ENCODE peak calls at places on chromosomes 13 and 19, in six cellular contexts. X is brain microvascular endothelial cell, Y is neural progenitor cell, R is OCI-LY7, B is thoracic aorta, L is cardiac fibroblast. W is an unnamed sample.

GRCh38 chr13:40464349-40464748 is 202.1 kb downstream of the FOXO1 start:
- DNase-seq in L (no peak), X (no peak), R (peak), Y (no peak), B (no peak), W (no peak)

GRCh38 chr19:3224346-3225325 is at the start of gene CELF5:
- DNase-seq in Y (peak), X (no peak), B (no peak), L (no peak), R (peak), W (no peak)

GRCh38 chr19:6060600-6061391 is 49.5 kb downstream of the RFX2 start:
- DNase-seq in L (peak), B (no peak), X (no peak), Y (peak), R (no peak), W (peak)

GRCh38 chr13:101846701-101847100 is 394.2 kb downstream of the ITGBL1 start:
- DNase-seq in X (no peak), B (no peak), R (no peak), Y (no peak), L (no peak), W (no peak)

GRCh38 chr13:41520699-41521630 is 63.6 kb downstream of the RGCC start:
- DNase-seq in R (no peak), L (no peak), B (no peak), X (no peak), Y (no peak), W (no peak)

GRCh38 chr19:1284979-1285736 is 515 bp upstream of the EFNA2 start:
- DNase-seq in R (no peak), Y (peak), X (no peak), L (no peak), B (no peak), W (no peak)

GRCh38 chr19:44891016-44891882 is at the start of gene TOMM40:
- DNase-seq in R (peak), B (peak), Y (peak), X (peak), L (peak), W (no peak)

GRCh38 chr13:61414686-61415664 is 674 bp downstream of the PCDH20 start:
- DNase-seq in R (no peak), L (peak), Y (peak), B (no peak), X (no peak), W (no peak)

GRCh38 chr19:48836089-48837017 is at the start of gene HSD17B14:
- DNase-seq in Y (peak), L (no peak), X (peak), B (no peak), R (no peak), W (no peak)

GRCh38 chr13:75357576-75358295 is 124.2 kb downstream of the TBC1D4 start:
- DNase-seq in X (peak), Y (peak), B (no peak), R (peak), L (peak), W (no peak)

DNA sequence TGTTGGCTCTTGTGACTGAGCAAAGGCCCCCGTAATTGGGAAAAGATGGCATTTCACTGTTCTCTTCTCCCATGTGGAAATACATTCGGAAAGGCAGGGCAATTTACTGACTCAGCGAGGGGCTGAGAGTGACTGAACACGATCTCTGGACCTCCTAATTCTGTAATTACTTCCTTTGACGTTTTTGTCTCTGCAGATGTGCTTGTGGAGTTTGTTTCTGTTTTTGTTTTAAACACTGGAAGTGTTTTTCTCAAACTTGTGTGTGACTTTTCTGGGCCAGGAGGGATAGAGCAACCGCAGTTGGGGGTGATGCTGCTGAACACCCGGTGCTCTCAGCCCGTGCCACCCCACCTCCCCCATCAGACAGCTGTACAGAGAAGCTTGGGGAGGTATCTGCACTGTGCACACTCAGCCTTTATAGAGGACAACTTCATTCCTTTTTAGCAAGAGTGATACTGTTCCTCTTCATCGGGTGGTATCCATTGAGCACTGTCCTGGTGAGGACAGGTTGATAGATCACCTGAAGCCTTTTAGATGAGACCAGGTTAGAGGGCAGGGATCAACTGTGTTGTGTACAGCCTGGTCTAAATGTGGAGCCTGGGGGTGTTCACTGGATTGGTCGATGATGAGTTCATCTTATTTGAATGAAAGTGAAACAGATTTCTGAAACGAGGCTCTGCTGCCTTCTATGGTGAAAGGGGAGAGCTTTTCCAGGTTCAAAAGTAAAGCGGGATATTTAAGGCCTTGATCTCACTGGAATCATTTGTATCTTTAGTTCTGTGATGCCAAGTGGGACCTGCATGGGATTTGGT is 117.4 kb downstream of the ESD start:
- DNase-seq in L (peak), Y (peak), B (no peak), R (peak), X (peak), W (no peak)
- TF ChIP-seq CTCF in L (peak), Y (no peak), B (no peak), R (no peak), X (peak), W (no peak)

DNA sequence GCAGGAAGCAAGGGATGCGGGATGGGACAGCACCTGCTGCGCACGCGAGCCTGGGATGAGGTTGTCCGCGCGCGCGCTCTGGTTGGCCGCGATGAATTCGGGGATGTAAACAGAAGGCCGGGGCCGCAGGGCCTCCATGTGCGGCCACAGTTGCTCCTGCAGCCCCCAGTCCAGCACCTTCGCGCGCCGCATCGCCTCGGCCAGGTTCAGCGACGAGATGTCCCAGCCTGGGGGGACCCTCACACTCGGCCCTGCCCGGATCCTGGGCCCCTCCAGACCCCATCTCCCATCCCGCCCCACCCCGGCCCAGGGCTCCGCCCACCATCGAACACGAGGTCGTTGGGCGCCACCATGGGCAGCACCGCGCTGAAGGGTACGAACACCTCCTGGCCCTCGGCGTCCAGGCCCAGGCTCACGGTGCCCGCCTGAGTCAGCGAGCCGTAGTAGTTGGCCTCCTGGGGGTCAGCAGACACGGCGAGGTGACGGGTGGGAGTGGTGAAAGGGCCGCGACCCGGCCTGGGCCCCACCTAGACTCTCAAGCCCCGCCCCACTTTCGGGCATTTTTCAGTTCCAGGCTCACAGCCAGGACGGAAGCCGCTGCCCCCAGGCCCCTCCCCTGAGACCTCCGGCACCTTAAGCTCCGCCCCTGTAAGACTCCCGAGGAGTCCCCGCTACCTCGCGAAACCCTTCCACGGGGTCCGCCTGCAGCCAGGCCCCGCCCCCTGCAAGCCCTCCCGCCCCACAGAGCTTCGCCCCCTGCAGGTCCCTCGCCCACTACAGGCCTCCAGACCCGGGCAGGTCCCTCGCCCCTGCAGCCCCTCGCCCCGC is 1.1 kb downstream of the ISYNA1 start:
- DNase-seq in R (peak), B (no peak), Y (peak), X (peak), L (peak), W (no peak)
- H3K4me3 ChIP-seq in R (peak), B (peak), Y (peak), X (peak), L (peak), W (peak)

DNA sequence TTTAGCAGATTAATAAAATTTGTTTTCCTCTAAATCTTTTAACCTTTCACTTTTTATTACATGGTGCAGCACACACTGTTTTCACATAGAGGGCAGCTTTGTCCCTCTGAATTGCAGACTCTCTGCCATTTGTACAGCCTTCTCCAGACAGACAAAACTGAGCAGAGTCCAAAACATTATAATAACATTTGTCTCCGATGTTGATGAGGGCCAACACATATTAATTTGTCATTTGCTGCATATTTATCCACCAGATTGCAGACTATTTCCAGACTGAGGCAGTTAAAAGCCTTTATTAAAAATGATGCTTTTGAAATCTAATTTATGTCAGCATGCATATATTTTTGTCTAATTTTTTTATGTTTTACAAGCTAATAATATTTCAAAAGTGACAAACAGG is 1251.9 kb upstream of the SLC10A2 start:
- DNase-seq in L (peak), R (no peak), B (no peak), Y (peak), X (peak), W (no peak)
- TF ChIP-seq CTCF in L (peak), R (no peak), B (no peak), Y (peak), X (peak), W (no peak)

GRCh38 chr19:51325161-51325979 is 13.9 kb downstream of the IGLON5 start:
- DNase-seq in Y (no peak), L (no peak), X (no peak), R (no peak), B (no peak), W (no peak)

GRCh38 chr19:51326216-51327065 is 15.0 kb downstream of the IGLON5 start:
- DNase-seq in Y (no peak), X (no peak), L (no peak), B (no peak), R (no peak), W (no peak)

GRCh38 chr19:51330366-51330765 is 11.6 kb downstream of the VSIG10L start:
- DNase-seq in Y (no peak), X (no peak), B (no peak), R (no peak), L (no peak), W (no peak)

GRCh38 chr19:51329411-51329810 is 12.5 kb downstream of the VSIG10L start:
- DNase-seq in L (no peak), R (no peak), X (no peak), Y (no peak), B (no peak), W (no peak)

DNA sequence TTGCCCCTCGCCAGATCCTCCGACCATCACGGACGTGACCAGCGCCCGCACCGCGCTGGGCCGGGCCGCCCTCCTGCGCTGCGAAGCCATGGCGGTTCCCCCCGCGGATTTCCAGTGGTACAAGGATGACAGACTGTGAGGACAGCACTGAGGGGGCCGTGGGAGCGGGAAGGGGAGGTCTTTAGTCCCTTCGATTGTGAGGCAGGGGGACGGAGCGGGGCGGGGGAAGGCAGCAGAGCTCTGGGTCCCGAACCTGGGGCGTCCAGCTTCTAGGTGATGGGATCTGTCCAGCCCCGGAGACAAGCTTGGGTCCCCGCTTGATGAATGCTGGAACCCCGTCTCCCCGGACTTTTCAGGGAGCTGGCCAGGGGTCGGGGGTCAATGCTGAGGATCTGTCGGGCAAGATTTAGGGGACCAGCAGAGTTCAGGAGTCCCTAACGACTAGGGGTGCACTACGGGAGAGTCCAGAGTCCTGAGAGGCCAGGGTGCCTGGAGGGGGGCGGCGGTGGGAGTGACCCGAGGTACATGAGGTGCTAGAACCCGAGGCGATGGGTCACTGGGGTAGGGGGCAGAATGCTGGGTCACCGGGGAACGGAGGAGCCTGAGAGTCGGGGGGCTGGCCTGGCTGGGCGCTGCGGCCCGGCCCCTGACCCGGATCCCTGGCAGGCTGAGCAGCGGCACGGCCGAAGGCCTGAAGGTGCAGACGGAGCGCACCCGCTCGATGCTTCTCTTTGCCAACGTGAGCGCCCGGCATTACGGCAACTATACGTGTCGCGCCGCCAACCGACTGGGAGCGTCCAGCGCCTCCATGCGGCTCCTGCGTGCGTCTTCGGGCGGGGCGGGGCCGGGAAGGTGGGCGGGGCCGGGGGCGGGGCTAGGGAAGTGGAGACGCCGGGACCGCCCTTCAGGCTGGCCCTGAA is 14.6 kb downstream of the VSIG10L start:
- DNase-seq in X (peak), B (no peak), L (peak), Y (peak), R (no peak), W (no peak)
- H3K4me3 ChIP-seq in X (peak), B (peak), L (peak), Y (peak), R (no peak), W (no peak)

GRCh38 chr19:13334801-13335481 is 171.3 kb downstream of the CACNA1A start:
- DNase-seq in X (no peak), R (peak), L (no peak), Y (no peak), B (no peak), W (no peak)
- TF ChIP-seq CTCF in X (no peak), R (peak), L (no peak), Y (no peak), B (no peak), W (no peak)

GRCh38 chr19:30253581-30253996 is 118.6 kb upstream of the ZNF536 start:
- DNase-seq in Y (peak), L (no peak), X (no peak), B (no peak), R (no peak), W (no peak)
- H3K4me3 ChIP-seq in Y (no peak), L (no peak), X (no peak), B (no peak), R (no peak), W (no peak)

DNA sequence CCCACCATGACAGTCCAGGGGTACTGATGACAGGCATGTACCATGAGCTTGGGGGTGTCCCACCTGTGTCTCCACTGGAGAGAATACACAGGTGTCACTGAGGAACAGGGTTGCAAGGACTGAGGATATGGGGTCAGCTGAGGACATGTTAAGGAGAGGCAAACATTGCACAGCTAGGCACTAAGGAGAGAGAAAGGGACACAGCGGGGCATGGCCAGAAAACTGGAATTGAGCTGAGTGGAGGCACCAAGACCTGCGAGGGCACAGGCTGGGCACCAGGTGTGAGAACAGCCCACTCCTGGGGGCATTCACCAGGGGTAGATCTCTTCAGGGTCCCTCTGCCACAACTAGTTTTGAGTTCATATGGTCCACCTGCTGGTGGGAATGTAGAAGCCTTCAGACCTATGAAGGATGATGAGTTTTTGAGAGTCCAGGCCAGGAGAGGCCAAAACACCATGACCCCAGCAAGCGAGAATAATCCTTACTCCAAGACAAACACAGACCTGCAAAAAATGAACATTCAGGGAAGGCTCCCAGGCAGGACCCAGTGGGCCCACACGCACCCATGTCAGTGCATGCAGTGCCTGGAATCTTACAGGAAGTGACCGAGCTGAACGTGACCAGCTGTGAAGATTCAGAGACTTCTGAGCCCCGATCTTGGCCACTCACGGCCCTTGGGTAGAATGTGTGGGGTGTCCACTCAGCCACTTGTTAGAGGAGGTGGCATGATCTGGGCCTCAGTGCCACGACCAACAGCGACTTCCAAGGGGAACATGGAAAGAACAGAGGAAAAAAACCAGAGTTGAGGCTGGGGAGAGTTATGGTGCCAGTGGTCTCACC is 1.4 kb upstream of the ZNF584 start:
- DNase-seq in R (peak), X (no peak), B (no peak), L (no peak), Y (peak), W (no peak)
- TF ChIP-seq CTCF in R (peak), X (peak), B (no peak), L (peak), Y (peak), W (no peak)

W was measured in vagina.